ENCODE peak calls at places on chromosomes 12 and 14, in nine cellular contexts. Q, O, A, L, Y, U, P, X and S are unnamed samples.

GRCh38 chr14:104143521-104144452 is 5.4 kb downstream of the KIF26A start:
- DNase-seq in O (no peak), P (no peak), L (no peak), Y (no peak), Q (no peak), U (no peak), X (no peak), A (no peak), S (no peak)

GRCh38 chr14:49966304-49966809 is 73.5 kb downstream of the ARF6 start:
- DNase-seq in L (no peak), A (no peak), P (no peak), O (peak; percentile 42), U (no peak), X (peak; percentile 80), Y (no peak), Q (peak; percentile 45), S (peak; percentile 64)

GRCh38 chr14:101596742-101597141 is 35.4 kb downstream of the DIO3 start:
- DNase-seq in P (no peak), A (no peak), Q (no peak), L (no peak), X (peak; percentile 9), O (no peak), Y (no peak), U (no peak), S (no peak)

GRCh38 chr12:103442822-103443221 is 52.9 kb downstream of the C12orf42 start:
- DNase-seq in Y (no peak), O (no peak), X (no peak), L (no peak), A (no peak), U (no peak), P (no peak), Q (no peak), S (no peak)

GRCh38 chr12:84079621-84080020 is 833.0 kb downstream of the SLC6A15 start:
- DNase-seq in P (no peak), U (no peak), Q (no peak), Y (peak; percentile 12), A (no peak), O (peak; percentile 16), L (no peak), X (no peak), S (no peak)

GRCh38 chr14:68794856-68795601 is 2.2 kb upstream of the ZFP36L1 start:
- DNase-seq in A (no peak), Y (peak; percentile 94), Q (peak; percentile 78), U (no peak), O (peak; percentile 96), X (peak; percentile 59), P (no peak), L (peak; percentile 67), S (peak; percentile 96)

GRCh38 chr12:96051756-96052155 is 16.4 kb upstream of the LTA4H start:
- DNase-seq in A (no peak), O (no peak), X (no peak), U (no peak), P (no peak), L (no peak), Q (no peak), Y (no peak), S (no peak)

GRCh38 chr14:60760648-60761364 is 26.2 kb downstream of the MNAT1 start:
- DNase-seq in O (no peak), Q (peak; percentile 78), A (peak; percentile 71), P (no peak), U (peak; percentile 78), L (no peak), X (no peak), Y (no peak), S (peak; percentile 19)

GRCh38 chr12:26431211-26431610 is 235.8 kb downstream of the SSPN start:
- DNase-seq in P (no peak), L (no peak), Y (no peak), X (no peak), O (no peak), Q (no peak), U (no peak), A (no peak), S (no peak)

GRCh38 chr14:28196878-28197277 is 569.7 kb upstream of the FOXG1 start:
- DNase-seq in P (no peak), A (no peak), Q (no peak), X (no peak), U (no peak), O (no peak), L (no peak), Y (no peak), S (no peak)

GRCh38 chr14:94110552-94111181 is at the start of gene IFI27:
- DNase-seq in A (no peak), Y (peak; percentile 43), U (peak; percentile 26), O (peak; percentile 57), X (peak; percentile 82), Q (no peak), L (peak; percentile 62), P (no peak), S (no peak)

GRCh38 chr12:75774309-75775052 is 257.1 kb downstream of the PHLDA1 start:
- DNase-seq in Q (no peak), L (no peak), X (no peak), Y (peak; percentile 86), O (peak; percentile 85), P (no peak), U (no peak), A (no peak), S (peak; percentile 34)

GRCh38 chr12:27521981-27522380 is 2.0 kb upstream of the PPFIBP1 start:
- DNase-seq in Q (peak; percentile 84), Y (no peak), O (no peak), X (no peak), L (no peak), A (no peak), U (no peak), P (no peak), S (no peak)

GRCh38 chr12:48681416-48681737 is 661 bp downstream of the KANSL2 start:
- DNase-seq in X (no peak), A (no peak), Q (peak; percentile 68), P (no peak), U (no peak), O (peak; percentile 23), L (no peak), Y (no peak), S (peak; percentile 49)

GRCh38 chr14:66600416-66600815 is 92.5 kb downstream of the GPHN start:
- DNase-seq in L (peak; percentile 24), Q (no peak), O (peak; percentile 75), P (no peak), A (no peak), X (no peak), Y (peak; percentile 70), U (no peak), S (peak; percentile 47)

GRCh38 chr12:123914726-123915345 is 57.8 kb downstream of the CCDC92 start:
- DNase-seq in Y (no peak), O (no peak), L (no peak), A (no peak), Q (no peak), X (no peak), U (no peak), P (no peak), S (no peak)

GRCh38 chr14:99281396-99281795 is 9.4 kb upstream of the BCL11B start:
- DNase-seq in P (no peak), L (no peak), X (no peak), A (no peak), Y (no peak), U (no peak), O (no peak), Q (no peak), S (no peak)

GRCh38 chr14:21104448-21105060 is 3.7 kb downstream of the TMEM253 start:
- DNase-seq in P (no peak), O (peak; percentile 76), L (peak; percentile 78), A (peak; percentile 72), X (peak; percentile 85), Y (peak; percentile 63), U (no peak), Q (peak; percentile 93), S (peak; percentile 93)

GRCh38 chr12:52050116-52050770 is 999 bp upstream of the NR4A1 start:
- DNase-seq in Y (no peak), Q (peak; percentile 44), A (no peak), O (no peak), U (no peak), X (peak; percentile 57), L (no peak), P (no peak), S (no peak)
- H3K9ac ChIP-seq in Y (peak overlapping the region; percentile 97), Q (peak overlapping the region; percentile 81), A (peak overlapping the region; percentile 85), O (peak overlapping the region; percentile 100), U (peak overlapping the region; percentile 87), X (peak overlapping the region; percentile 87), L (peak overlapping the region; percentile 97), P (peak overlapping the region; percentile 92), S (peak overlapping the region; percentile 85)

DNA sequence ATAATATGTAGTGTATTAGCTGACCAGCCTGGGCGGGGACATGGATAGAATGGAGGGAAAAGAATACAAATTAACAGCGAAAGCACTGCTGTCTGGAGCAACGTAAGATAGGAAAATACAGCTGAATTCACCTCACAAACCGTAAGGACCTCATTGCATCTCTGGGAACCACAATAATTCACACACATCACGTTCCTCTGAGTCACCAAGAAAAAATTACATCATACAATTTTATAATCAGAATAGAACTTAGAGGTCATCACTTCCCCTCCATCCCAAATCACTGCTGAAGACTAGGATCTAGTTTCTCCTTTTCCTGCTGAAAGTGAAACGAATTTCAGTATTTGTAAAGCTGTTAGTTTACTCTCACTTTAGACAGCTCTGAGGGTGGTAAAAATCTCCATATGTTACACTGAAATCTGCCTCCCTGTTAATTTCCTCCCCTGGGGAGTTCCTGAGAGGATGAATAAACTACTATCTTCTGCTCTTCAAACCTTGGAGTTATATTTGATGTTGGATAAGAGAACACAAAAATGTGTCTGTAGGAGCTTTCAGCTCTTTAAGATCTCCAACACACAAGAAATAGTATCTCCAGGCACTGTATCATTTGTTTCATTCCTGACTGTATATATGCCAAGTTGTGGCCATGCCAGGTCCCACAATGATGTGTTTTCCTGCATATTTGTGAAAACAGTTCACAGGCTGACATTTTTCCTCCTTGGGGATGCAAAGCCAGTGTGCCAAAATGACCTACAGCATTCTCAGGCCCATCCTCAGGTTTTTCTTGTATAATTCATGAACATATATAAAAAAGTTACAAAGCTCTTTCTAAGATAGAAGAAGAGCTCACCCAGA is 63.8 kb upstream of the SSTR1 start:
- DNase-seq in X (no peak), U (no peak), Y (peak; percentile 74), Q (peak; percentile 57), A (no peak), O (peak; percentile 73), L (peak; percentile 68), P (no peak), S (peak; percentile 68)
- H3K4me3 ChIP-seq in X (no peak overlapping the region), U (no peak overlapping the region), Y (peak overlapping the region; percentile 15), Q (no peak overlapping the region), A (no peak overlapping the region), O (no peak overlapping the region), L (no peak overlapping the region), P (no peak overlapping the region), S (peak overlapping the region; percentile 46)

GRCh38 chr14:85316701-85317100 is 213.2 kb upstream of the FLRT2 start:
- DNase-seq in Q (no peak), A (no peak), X (no peak), P (no peak), L (no peak), U (no peak), Y (peak; percentile 17), O (peak; percentile 29), S (peak; percentile 19)
- H3K4me1 ChIP-seq in Q (no peaks in the 10 kb centered on the region), A (no peaks in the 10 kb centered on the region), X (no peaks in the 10 kb centered on the region), P (peaks cover 12% of the 10 kb centered on the region), L (peaks cover 25% of the 10 kb centered on the region), U (no peaks in the 10 kb centered on the region), Y (peaks cover 5% of the 10 kb centered on the region), O (no peaks in the 10 kb centered on the region), S (peaks cover 24% of the 10 kb centered on the region)

DNA sequence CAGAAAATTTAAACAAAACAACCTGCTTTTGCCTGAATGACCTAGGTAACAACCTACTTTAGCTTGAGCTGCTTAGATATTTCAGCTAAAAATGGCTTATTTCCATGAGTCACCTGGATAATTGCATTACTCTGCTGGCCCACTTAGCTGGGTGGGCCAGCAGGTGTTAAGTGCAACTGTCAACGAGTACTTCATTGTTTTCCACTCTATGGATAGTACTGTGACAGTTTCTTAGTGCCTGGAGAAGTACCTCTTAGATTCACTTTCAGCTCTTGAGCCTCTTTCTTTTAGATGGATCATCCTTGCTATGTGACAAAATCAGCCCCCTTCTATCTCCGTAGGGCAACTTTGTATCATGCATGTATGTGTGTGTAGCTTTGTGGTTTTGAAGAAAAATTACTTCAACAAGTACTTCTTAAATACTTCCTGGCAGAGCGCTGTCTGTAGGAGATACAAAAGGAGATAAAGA is 368.2 kb upstream of the ATP2B1 start:
- DNase-seq in A (no peak), Y (no peak), U (no peak), X (no peak), O (no peak), Q (peak; percentile 14), L (no peak), P (no peak), S (no peak)
- H3K9ac ChIP-seq in A (no peak overlapping the region), Y (no peak overlapping the region), U (no peak overlapping the region), X (no peak overlapping the region), O (no peak overlapping the region), Q (no peak overlapping the region), L (no peak overlapping the region), P (no peak overlapping the region), S (no peak overlapping the region)